ENCODE peak calls at places on chromosomes 11 and 22, in five cellular contexts. V, S, J, I and B are unnamed samples.

GRCh38 chr22:49862408-49862776 is 8.7 kb downstream of the ZBED4 start:
- DNase-seq in V (no peak), S (no peak), J (no peak), I (no peak), B (no peak)

GRCh38 chr22:40107756-40108437 is 69.8 kb upstream of the TNRC6B start:
- DNase-seq in V (peak; percentile 9), S (no peak), J (no peak), I (no peak), B (no peak)

GRCh38 chr22:47625013-47625385 is 862.5 kb downstream of the TBC1D22A start:
- DNase-seq in V (no peak), S (no peak), J (no peak), I (no peak), B (no peak)

GRCh38 chr11:44229664-44230063 is 80.3 kb downstream of the ALX4 start:
- DNase-seq in V (no peak), S (no peak), J (no peak), I (no peak), B (no peak)

GRCh38 chr11:71462726-71463125 is 9.7 kb downstream of the NADSYN1 start:
- DNase-seq in V (no peak), S (no peak), J (peak; percentile 87), I (no peak), B (no peak)

GRCh38 chr11:128714881-128715280 is 21.0 kb downstream of the FLI1 start:
- DNase-seq in V (no peak), S (no peak), J (no peak), I (no peak), B (no peak)

GRCh38 chr11:59102259-59102765 is 4.7 kb upstream of the FAM111B start:
- DNase-seq in V (peak; percentile 94), S (no peak), J (no peak), I (peak; percentile 63), B (peak; percentile 67)

GRCh38 chr11:74466916-74467885 is at the start of gene KCNE3:
- DNase-seq in V (no peak), S (peak; percentile 86), J (no peak), I (peak; percentile 54), B (peak; percentile 50)

GRCh38 chr11:131998020-131998419 is 627.6 kb downstream of the NTM start:
- DNase-seq in V (no peak), S (no peak), J (no peak), I (peak; percentile 45), B (no peak)

GRCh38 chr11:3840870-3841425 is at the start of gene RHOG:
- DNase-seq in V (peak; percentile 82), S (peak; percentile 94), J (no peak), I (peak; percentile 82), B (peak; percentile 77)

GRCh38 chr22:20154602-20155183 is 3.8 kb upstream of the CCDC188 start:
- DNase-seq in V (no peak), S (no peak), J (no peak), I (no peak), B (no peak)

GRCh38 chr11:8870461-8871282 is 40.3 kb upstream of the AKIP1 start:
- DNase-seq in V (no peak), S (no peak), J (peak; percentile 92), I (peak; percentile 77), B (peak; percentile 62)

GRCh38 chr11:36069576-36070214 is 125.8 kb downstream of the LDLRAD3 start:
- DNase-seq in V (no peak), S (peak; percentile 22), J (no peak), I (peak; percentile 17), B (peak; percentile 24)

GRCh38 chr11:111329306-111330204 is 31.2 kb downstream of the POU2AF3 start:
- DNase-seq in V (no peak), S (no peak), J (no peak), I (no peak), B (no peak)

GRCh38 chr11:93543292-93543977 is at the start of gene SMCO4:
- DNase-seq in V (peak; percentile 85), S (no peak), J (no peak), I (peak; percentile 90), B (peak; percentile 90)

GRCh38 chr22:19325296-19325950 is 33.9 kb upstream of the CLTCL1 start:
- DNase-seq in V (no peak), S (no peak), J (no peak), I (no peak), B (no peak)

GRCh38 chr22:42283288-42284229 is 13.1 kb upstream of the TCF20 start:
- DNase-seq in V (no peak), S (no peak), J (peak; percentile 79), I (peak; percentile 85), B (no peak)

GRCh38 chr11:73386026-73386425 is 9.8 kb downstream of the RELT start:
- DNase-seq in V (peak; percentile 50), S (no peak), J (no peak), I (no peak), B (no peak)

GRCh38 chr11:37788141-37788877 is 1190.3 kb upstream of the RAG2 start:
- DNase-seq in V (no peak), S (no peak), J (no peak), I (no peak), B (no peak)

GRCh38 chr22:29203456-29203855 is 2.2 kb upstream of the EMID1 start:
- DNase-seq in V (no peak), S (no peak), J (no peak), I (no peak), B (no peak)

GRCh38 chr22:29203883-29204282 is 1.8 kb upstream of the EMID1 start:
- DNase-seq in V (no peak), S (no peak), J (no peak), I (no peak), B (no peak)

GRCh38 chr22:29201722-29202230 is 3.9 kb upstream of the EMID1 start:
- DNase-seq in V (no peak), S (no peak), J (no peak), I (no peak), B (no peak)

GRCh38 chr22:29200901-29201300 is 4.8 kb upstream of the EMID1 start:
- DNase-seq in V (no peak), S (no peak), J (no peak), I (no peak), B (no peak)

GRCh38 chr22:29202231-29203192 is 3.2 kb upstream of the EMID1 start:
- DNase-seq in V (peak; percentile 70), S (no peak), J (no peak), I (no peak), B (peak; percentile 35)
- TF ChIP-seq CTCF in V (peak; percentile 78), S (no peak), J (peak; percentile 66), I (no peak), B (no peak)

DNA sequence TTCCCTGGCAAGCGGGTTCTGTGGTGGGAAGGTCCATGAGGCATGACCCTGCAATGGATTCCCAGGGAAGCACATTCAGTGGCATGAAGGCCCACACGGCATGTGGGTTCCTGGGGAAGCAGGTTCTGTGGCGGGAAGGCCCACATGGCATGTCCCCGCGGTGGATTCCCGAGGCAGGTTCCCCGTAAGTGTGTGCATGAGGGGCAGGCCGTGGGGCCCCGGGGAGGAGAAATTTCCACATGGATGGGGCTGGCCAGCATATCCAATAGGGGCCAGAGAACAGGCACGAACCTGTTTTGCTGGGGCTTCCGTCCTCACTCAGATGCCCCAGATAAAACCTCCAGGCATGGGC is 83.7 kb downstream of the PHF21B start:
- DNase-seq in V (no peak), S (no peak), J (peak; percentile 72), I (no peak), B (no peak)
- TF ChIP-seq CTCF in V (no peak), S (no peak), J (no peak), I (no peak), B (no peak)

GRCh38 chr11:69716099-69716498 is 12.3 kb upstream of the FGF19 start:
- DNase-seq in V (no peak), S (no peak), J (peak; percentile 0), I (no peak), B (no peak)

GRCh38 chr11:69715446-69715845 is 11.6 kb upstream of the FGF19 start:
- DNase-seq in V (no peak), S (no peak), J (no peak), I (no peak), B (no peak)

GRCh38 chr11:69716891-69717747 is 13.3 kb upstream of the FGF19 start:
- DNase-seq in V (no peak), S (no peak), J (no peak), I (no peak), B (no peak)

GRCh38 chr11:69718912-69719311 is 15.1 kb upstream of the FGF19 start:
- DNase-seq in V (no peak), S (no peak), J (no peak), I (no peak), B (no peak)

DNA sequence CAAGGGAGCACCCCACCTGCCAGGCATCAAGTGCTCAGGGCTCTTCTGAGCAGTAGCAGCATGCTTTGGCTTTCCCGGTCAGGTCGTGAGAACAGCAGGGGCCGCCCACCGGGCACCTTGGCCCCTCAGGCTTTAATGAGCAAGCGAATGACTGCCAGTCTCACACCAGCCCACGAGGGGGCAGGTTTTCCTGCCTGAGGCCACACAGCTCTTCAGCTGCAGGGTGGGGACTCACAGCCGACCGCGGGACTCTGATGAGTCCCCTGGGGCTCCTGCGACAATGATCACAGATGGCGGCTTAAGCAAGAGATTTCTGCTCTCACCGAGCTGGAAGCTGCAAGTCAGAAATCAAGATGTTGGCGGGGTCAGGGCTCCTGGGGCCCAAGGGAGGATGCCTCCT is 14.3 kb upstream of the FGF19 start:
- DNase-seq in V (peak; percentile 90), S (no peak), J (no peak), I (peak; percentile 83), B (peak; percentile 79)
- TF ChIP-seq CTCF in V (peak; percentile 84), S (no peak), J (peak; percentile 90), I (peak; percentile 86), B (peak; percentile 76)

GRCh38 chr11:119207300-119207570 is 1.1 kb downstream of the CBL start:
- DNase-seq in V (peak; percentile 25), S (no peak), J (no peak), I (no peak), B (no peak)

GRCh38 chr11:119206512-119207299 is 567 bp downstream of the CBL start:
- DNase-seq in V (peak; percentile 54), S (no peak), J (peak; percentile 91), I (peak; percentile 81), B (peak; percentile 60)

GRCh38 chr11:119207607-119208006 is 1.5 kb downstream of the CBL start:
- DNase-seq in V (no peak), S (no peak), J (no peak), I (no peak), B (no peak)

GRCh38 chr11:119205080-119205479 is 1.1 kb upstream of the CBL start:
- DNase-seq in V (peak; percentile 41), S (no peak), J (peak; percentile 60), I (no peak), B (no peak)

DNA sequence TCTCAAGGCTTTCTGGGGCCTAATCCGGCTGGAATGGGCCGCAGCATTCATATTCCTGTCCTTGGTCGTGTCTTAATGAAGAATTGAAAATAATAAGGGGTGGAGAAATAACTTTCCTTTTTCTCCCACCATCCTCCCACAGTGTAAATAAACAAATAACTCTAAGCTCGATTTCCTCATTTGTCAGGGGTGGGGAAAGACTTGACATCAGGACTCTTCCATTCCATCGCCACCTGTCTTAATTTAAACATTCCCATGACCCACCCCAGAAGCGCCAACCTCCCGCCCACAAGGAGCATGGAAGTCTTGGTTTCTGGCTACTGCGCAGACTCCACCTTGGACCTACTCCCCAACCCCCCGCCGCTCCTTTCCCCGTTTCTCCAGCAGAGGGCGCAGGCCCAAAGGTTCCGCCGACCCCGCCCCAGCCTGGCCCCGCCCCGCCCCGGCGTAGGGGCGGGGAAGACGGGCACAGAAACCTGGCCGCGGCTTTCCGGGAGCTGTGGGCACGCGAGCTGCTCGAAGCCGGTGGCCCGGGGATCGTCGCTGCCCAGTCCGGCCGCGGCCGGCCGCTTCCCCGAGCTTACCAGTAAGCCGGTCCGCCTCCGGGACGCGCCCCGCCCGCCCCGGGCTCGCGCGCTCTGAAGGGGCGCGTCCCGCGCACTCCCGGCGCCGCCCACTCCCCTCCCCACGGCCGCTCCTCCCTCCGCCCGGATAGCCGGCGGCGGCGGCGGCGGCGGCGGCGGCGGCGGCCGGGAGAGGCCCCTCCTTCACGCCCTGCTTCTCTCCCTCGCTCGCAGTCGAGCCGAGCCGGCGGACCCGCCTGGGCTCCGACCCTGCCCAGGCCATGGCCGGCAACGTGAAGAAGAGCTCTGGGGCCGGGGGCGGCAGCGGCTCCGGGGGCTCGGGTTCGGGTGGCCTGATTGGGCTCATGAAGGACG is at the start of gene CBL:
- DNase-seq in V (peak; percentile 92), S (no peak), J (peak; percentile 92), I (peak; percentile 99), B (peak; percentile 100)
- TF ChIP-seq CTCF in V (peak; percentile 89), S (peak; percentile 91), J (peak; percentile 97), I (peak; percentile 81), B (peak; percentile 96)